ENCODE peak calls at places on chromosome 9, in four cellular contexts. B, N, P and L are unnamed samples.

GRCh38 chr9:85744481-85744880 is 2.7 kb upstream of the AGTPBP1 start:
- DNase-seq in P (no peak), B (no peak), N (no peak), L (no peak)

GRCh38 chr9:26369096-26369495 is 523.5 kb downstream of the CAAP1 start:
- DNase-seq in P (no peak), N (no peak), B (no peak), L (no peak)

GRCh38 chr9:124813041-124813440 is 36.1 kb downstream of the OLFML2A start:
- DNase-seq in P (no peak), N (no peak), B (no peak), L (no peak)

GRCh38 chr9:123724211-123724831 is 205.6 kb downstream of the DENND1A start:
- DNase-seq in P (no peak), B (no peak), N (no peak), L (no peak)

GRCh38 chr9:113658565-113658935 is 195.0 kb downstream of the RGS3 start:
- DNase-seq in B (no peak), P (no peak), N (no peak), L (no peak)

GRCh38 chr9:132639322-132639721 is 30.5 kb downstream of the DDX31 start:
- DNase-seq in P (no peak), B (no peak), N (no peak), L (no peak)

GRCh38 chr9:2963307-2963706 is 119.4 kb upstream of the PUM3 start:
- DNase-seq in N (no peak), B (no peak), P (no peak), L (no peak)

GRCh38 chr9:94881946-94882345 is 155.4 kb downstream of the AOPEP start:
- DNase-seq in B (no peak), N (no peak), P (no peak), L (no peak)

GRCh38 chr9:123753669-123754307 is 176.1 kb downstream of the DENND1A start:
- DNase-seq in N (no peak), P (no peak), B (no peak), L (no peak)

GRCh38 chr9:20703146-20703545 is 19.1 kb downstream of the FOCAD start:
- DNase-seq in N (no peak), B (no peak), P (no peak), L (no peak)

GRCh38 chr9:107286057-107286456 is 3.0 kb downstream of the RAD23B start:
- DNase-seq in P (peak; percentile 64), B (no peak), N (no peak), L (no peak)

GRCh38 chr9:87766697-87767096 is 40.8 kb downstream of the CTSL start:
- DNase-seq in P (no peak), B (no peak), N (no peak), L (no peak)

GRCh38 chr9:100465270-100465669 is 7.7 kb upstream of the TMEFF1 start:
- DNase-seq in N (no peak), P (peak; percentile 81), B (no peak), L (no peak)

GRCh38 chr9:137479315-137479861 is 20.3 kb upstream of the NSMF start:
- DNase-seq in N (no peak), P (no peak), B (no peak), L (no peak)

GRCh38 chr9:116798521-116798920 is 111.4 kb downstream of the TRIM32 start:
- DNase-seq in N (no peak), P (no peak), B (no peak), L (no peak)

GRCh38 chr9:133210202-133210532 is 1.1 kb upstream of the OBP2B start:
- DNase-seq in B (no peak), P (peak; percentile 11), N (no peak), L (no peak)

GRCh38 chr9:14349141-14349817 is 35.3 kb upstream of the NFIB start:
- DNase-seq in B (no peak), N (no peak), P (no peak), L (no peak)

GRCh38 chr9:23769307-23769935 is 56.6 kb downstream of the ELAVL2 start:
- DNase-seq in N (no peak), B (no peak), P (no peak), L (no peak)

GRCh38 chr9:125436613-125437443 is 175.2 kb downstream of the GAPVD1 start:
- DNase-seq in N (no peak), P (no peak), B (no peak), L (no peak)

GRCh38 chr9:136021891-136022681 is 60.9 kb upstream of the UBAC1 start:
- DNase-seq in N (peak; percentile 63), P (no peak), B (no peak), L (no peak)

GRCh38 chr9:108439967-108440366 is 415.8 kb downstream of the ACTL7B start:
- DNase-seq in B (no peak), N (no peak), P (no peak), L (no peak)

GRCh38 chr9:78405461-78405860 is 108.5 kb downstream of the PSAT1 start:
- DNase-seq in N (no peak), P (no peak), B (no peak), L (no peak)
- TF ChIP-seq SUZ12 in N (no peak), P (no peak), B (no peak), L (no peak)

DNA sequence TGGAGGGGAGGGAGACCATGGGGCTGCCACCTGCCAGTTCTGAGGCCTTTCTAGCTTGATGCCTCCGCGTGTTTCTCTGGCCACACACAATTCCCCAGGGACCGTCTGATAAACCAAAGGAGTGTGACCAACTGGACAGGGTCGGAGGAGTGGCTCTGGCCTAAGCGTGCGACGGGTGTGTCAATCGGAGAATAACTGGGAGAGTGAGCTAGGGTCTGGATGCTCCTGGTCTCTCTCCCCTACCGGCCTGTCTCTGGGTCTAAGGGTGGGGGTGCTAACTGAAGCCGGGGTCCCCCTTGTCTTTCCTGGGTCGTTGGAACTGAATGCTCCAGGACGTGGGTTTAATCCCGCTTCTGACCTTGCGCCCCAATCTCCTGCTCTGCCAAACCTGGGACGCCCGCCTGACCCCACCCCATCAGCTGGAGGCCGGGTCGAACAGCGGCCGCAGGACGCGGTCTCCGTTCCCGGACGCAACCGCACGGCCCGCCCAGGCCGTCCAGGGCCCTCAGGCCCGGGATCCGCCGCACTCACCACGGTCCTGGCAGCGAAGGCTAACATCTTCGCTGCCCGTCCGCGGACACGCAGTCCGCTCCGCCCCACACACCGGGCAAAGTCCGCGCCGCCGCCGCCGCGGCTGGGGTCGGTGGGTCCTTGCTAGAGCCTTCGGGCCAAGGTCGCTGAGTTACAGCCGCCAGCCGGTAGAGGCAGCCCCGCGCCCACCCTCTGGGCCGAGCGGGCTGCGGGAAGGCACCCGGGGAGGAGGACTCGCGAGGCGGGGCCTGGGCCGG is 447 bp downstream of the CRAT start:
- DNase-seq in B (no peak), P (peak; percentile 18), N (peak; percentile 65), L (no peak)
- TF ChIP-seq SUZ12 in B (no peak), P (no peak), N (no peak), L (no peak)

GRCh38 chr9:98887918-98888510 is 55.7 kb upstream of the COL15A1 start:
- DNase-seq in B (no peak), N (no peak), P (no peak), L (no peak)

GRCh38 chr9:98886691-98887229 is 56.9 kb upstream of the COL15A1 start:
- DNase-seq in N (no peak), P (no peak), B (no peak), L (no peak)

GRCh38 chr9:98885575-98886292 is 58.0 kb upstream of the COL15A1 start:
- DNase-seq in B (no peak), N (no peak), P (no peak), L (no peak)

GRCh38 chr9:98890256-98890655 is 53.5 kb upstream of the COL15A1 start:
- DNase-seq in N (no peak), P (no peak), B (no peak), L (no peak)

DNA sequence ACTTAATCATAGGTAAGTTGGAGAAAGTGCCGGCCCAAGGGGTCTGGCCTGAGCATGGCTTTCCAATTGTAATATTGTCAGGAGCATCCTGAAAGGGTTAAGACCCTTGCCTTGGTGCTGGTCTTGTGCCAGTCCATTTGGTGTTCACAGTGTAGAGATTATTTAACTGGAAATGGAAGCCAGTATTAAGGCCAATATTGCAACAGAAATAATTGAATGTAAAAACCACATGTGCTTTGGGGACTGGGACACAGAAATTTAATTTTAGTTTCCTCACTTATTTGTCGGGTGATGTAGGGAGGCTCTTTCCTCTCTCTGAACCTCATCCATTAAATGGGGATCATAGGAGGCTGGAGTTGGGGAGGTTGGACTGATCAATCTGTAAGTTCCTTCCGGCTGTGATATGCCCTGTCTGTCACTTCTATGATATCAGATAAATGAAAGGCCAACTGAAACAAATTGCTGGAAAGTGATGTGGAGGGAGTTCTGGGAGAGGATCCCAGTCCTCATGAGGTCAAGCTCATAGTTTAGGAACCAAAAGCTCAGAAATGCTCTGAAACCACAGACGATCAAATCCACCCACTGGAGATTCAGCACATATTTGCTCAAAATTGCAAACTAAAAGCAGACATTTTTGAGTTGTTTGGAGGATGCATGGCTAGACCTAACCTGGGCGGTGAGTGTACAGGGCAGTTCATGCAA is 54.8 kb upstream of the COL15A1 start:
- DNase-seq in N (no peak), B (no peak), P (no peak), L (no peak)
- TF ChIP-seq SUZ12 in N (no peak), B (no peak), P (no peak), L (no peak)

GRCh38 chr9:130934702-130935659 is 4.1 kb downstream of the FIBCD1 start:
- DNase-seq in B (no peak), P (peak; percentile 70), N (no peak), L (no peak)

GRCh38 chr9:130935660-130936271 is 3.3 kb downstream of the FIBCD1 start:
- DNase-seq in N (no peak), B (no peak), P (peak; percentile 35), L (no peak)

GRCh38 chr9:130937146-130938076 is 1.6 kb downstream of the FIBCD1 start:
- DNase-seq in N (no peak), P (no peak), B (no peak), L (no peak)

GRCh38 chr9:130938184-130938651 is 829 bp downstream of the FIBCD1 start:
- DNase-seq in P (no peak), N (peak; percentile 66), B (no peak), L (no peak)

GRCh38 chr9:130936285-130937117 is 2.5 kb downstream of the FIBCD1 start:
- DNase-seq in N (peak; percentile 76), B (no peak), P (peak; percentile 28), L (peak; percentile 76)
- TF ChIP-seq SUZ12 in N (no peak), B (no peak), P (no peak), L (no peak)

GRCh38 chr9:130196643-130197042 is 24.4 kb downstream of the NCS1 start:
- DNase-seq in N (no peak), P (no peak), B (peak; percentile 20), L (no peak)
- TF ChIP-seq SUZ12 in N (no peak), P (no peak), B (no peak), L (no peak)

GRCh38 chr9:36280989-36281388 is 22.7 kb upstream of the GNE start:
- DNase-seq in N (no peak), P (no peak), B (no peak), L (no peak)
- TF ChIP-seq SUZ12 in N (no peak), P (no peak), B (no peak), L (no peak)

GRCh38 chr9:71509054-71509453 is 259.3 kb downstream of the CEMIP2 start:
- DNase-seq in B (no peak), P (no peak), N (no peak), L (no peak)
- TF ChIP-seq SUZ12 in B (no peak), P (no peak), N (no peak), L (no peak)